ENCODE peak calls at places on chromosome 3, in eight cellular contexts. One of them, this sample, is unnamed.

GRCh38 chr3:129506272-129506742 is 22.1 kb upstream of the RHO start:
- DNase-seq in NCI-H2081: peak
- DNase-seq in COLO829: no peak
- DNase-seq in occipital lobe: peak
- DNase-seq in fibroblast of pulmonary artery: no peak
- DNase-seq in SW 1271: no peak
- DNase-seq in stimulated activated CD4-positive, alpha-beta T cell treated with anti-CD3 and anti-CD28 coated beads, Interleukin-4, amount 100 ng/mL, for 1 hour: no peak
- DNase-seq in HFF-Myc: no peak
- DNase-seq in this sample: no peak

GRCh38 chr3:108251844-108252243 is 29.6 kb upstream of the IFT57 start:
- DNase-seq in NCI-H2081: no peak
- DNase-seq in COLO829: no peak
- DNase-seq in occipital lobe: no peak
- DNase-seq in fibroblast of pulmonary artery: no peak
- DNase-seq in SW 1271: no peak
- DNase-seq in stimulated activated CD4-positive, alpha-beta T cell treated with anti-CD3 and anti-CD28 coated beads, Interleukin-4, amount 100 ng/mL, for 1 hour: no peak
- DNase-seq in HFF-Myc: no peak
- DNase-seq in this sample: no peak

GRCh38 chr3:42500909-42501308 is 1.5 kb upstream of the VIPR1 start:
- DNase-seq in NCI-H2081: no peak
- DNase-seq in COLO829: no peak
- DNase-seq in occipital lobe: no peak
- DNase-seq in fibroblast of pulmonary artery: no peak
- DNase-seq in SW 1271: no peak
- DNase-seq in stimulated activated CD4-positive, alpha-beta T cell treated with anti-CD3 and anti-CD28 coated beads, Interleukin-4, amount 100 ng/mL, for 1 hour: no peak
- DNase-seq in HFF-Myc: no peak
- DNase-seq in this sample: no peak

GRCh38 chr3:165359005-165359404 is 162.8 kb upstream of the SLITRK3 start:
- DNase-seq in NCI-H2081: no peak
- DNase-seq in COLO829: no peak
- DNase-seq in occipital lobe: no peak
- DNase-seq in fibroblast of pulmonary artery: no peak
- DNase-seq in SW 1271: no peak
- DNase-seq in stimulated activated CD4-positive, alpha-beta T cell treated with anti-CD3 and anti-CD28 coated beads, Interleukin-4, amount 100 ng/mL, for 1 hour: no peak
- DNase-seq in HFF-Myc: no peak
- DNase-seq in this sample: no peak

GRCh38 chr3:161489390-161489789 is 7.2 kb upstream of the OTOL1 start:
- DNase-seq in NCI-H2081: no peak
- DNase-seq in COLO829: no peak
- DNase-seq in occipital lobe: no peak
- DNase-seq in fibroblast of pulmonary artery: no peak
- DNase-seq in SW 1271: no peak
- DNase-seq in stimulated activated CD4-positive, alpha-beta T cell treated with anti-CD3 and anti-CD28 coated beads, Interleukin-4, amount 100 ng/mL, for 1 hour: no peak
- DNase-seq in HFF-Myc: no peak
- DNase-seq in this sample: no peak

GRCh38 chr3:48960841-48961413 is 29.1 kb upstream of the P4HTM start:
- DNase-seq in NCI-H2081: no peak
- DNase-seq in COLO829: no peak
- DNase-seq in occipital lobe: no peak
- DNase-seq in fibroblast of pulmonary artery: peak
- DNase-seq in SW 1271: no peak
- DNase-seq in stimulated activated CD4-positive, alpha-beta T cell treated with anti-CD3 and anti-CD28 coated beads, Interleukin-4, amount 100 ng/mL, for 1 hour: no peak
- DNase-seq in HFF-Myc: no peak
- DNase-seq in this sample: no peak

GRCh38 chr3:156600834-156601233 is 45.9 kb upstream of the SSR3 start:
- DNase-seq in NCI-H2081: no peak
- DNase-seq in COLO829: no peak
- DNase-seq in occipital lobe: no peak
- DNase-seq in fibroblast of pulmonary artery: no peak
- DNase-seq in SW 1271: no peak
- DNase-seq in stimulated activated CD4-positive, alpha-beta T cell treated with anti-CD3 and anti-CD28 coated beads, Interleukin-4, amount 100 ng/mL, for 1 hour: no peak
- DNase-seq in HFF-Myc: no peak
- DNase-seq in this sample: no peak

GRCh38 chr3:45513041-45513440 is 81.5 kb upstream of the LIMD1 start:
- DNase-seq in NCI-H2081: no peak
- DNase-seq in COLO829: no peak
- DNase-seq in occipital lobe: no peak
- DNase-seq in fibroblast of pulmonary artery: no peak
- DNase-seq in SW 1271: no peak
- DNase-seq in stimulated activated CD4-positive, alpha-beta T cell treated with anti-CD3 and anti-CD28 coated beads, Interleukin-4, amount 100 ng/mL, for 1 hour: no peak
- DNase-seq in HFF-Myc: no peak
- DNase-seq in this sample: no peak

GRCh38 chr3:194134231-194134756 is 1.7 kb upstream of the HES1 start:
- DNase-seq in NCI-H2081: peak
- DNase-seq in COLO829: peak
- DNase-seq in occipital lobe: peak
- DNase-seq in fibroblast of pulmonary artery: no peak
- DNase-seq in SW 1271: no peak
- DNase-seq in stimulated activated CD4-positive, alpha-beta T cell treated with anti-CD3 and anti-CD28 coated beads, Interleukin-4, amount 100 ng/mL, for 1 hour: peak
- DNase-seq in HFF-Myc: no peak
- DNase-seq in this sample: no peak

GRCh38 chr3:38270606-38271005 is 5.0 kb downstream of the SLC22A13 start:
- DNase-seq in NCI-H2081: no peak
- DNase-seq in COLO829: no peak
- DNase-seq in occipital lobe: no peak
- DNase-seq in fibroblast of pulmonary artery: no peak
- DNase-seq in SW 1271: no peak
- DNase-seq in stimulated activated CD4-positive, alpha-beta T cell treated with anti-CD3 and anti-CD28 coated beads, Interleukin-4, amount 100 ng/mL, for 1 hour: no peak
- DNase-seq in HFF-Myc: no peak
- DNase-seq in this sample: no peak

GRCh38 chr3:102510663-102511062 is 75.8 kb downstream of the ZPLD1 start:
- DNase-seq in NCI-H2081: peak
- DNase-seq in COLO829: no peak
- DNase-seq in occipital lobe: no peak
- DNase-seq in fibroblast of pulmonary artery: no peak
- DNase-seq in SW 1271: no peak
- DNase-seq in stimulated activated CD4-positive, alpha-beta T cell treated with anti-CD3 and anti-CD28 coated beads, Interleukin-4, amount 100 ng/mL, for 1 hour: no peak
- DNase-seq in HFF-Myc: no peak
- DNase-seq in this sample: peak

GRCh38 chr3:123093696-123094095 is 26.9 kb downstream of the PDIA5 start:
- DNase-seq in NCI-H2081: no peak
- DNase-seq in COLO829: no peak
- DNase-seq in occipital lobe: no peak
- DNase-seq in fibroblast of pulmonary artery: no peak
- DNase-seq in SW 1271: no peak
- DNase-seq in stimulated activated CD4-positive, alpha-beta T cell treated with anti-CD3 and anti-CD28 coated beads, Interleukin-4, amount 100 ng/mL, for 1 hour: no peak
- DNase-seq in HFF-Myc: no peak
- DNase-seq in this sample: no peak

GRCh38 chr3:119600732-119601131 is 3.0 kb downstream of the PLA1A start:
- DNase-seq in NCI-H2081: no peak
- DNase-seq in COLO829: no peak
- DNase-seq in occipital lobe: no peak
- DNase-seq in fibroblast of pulmonary artery: no peak
- DNase-seq in SW 1271: no peak
- DNase-seq in stimulated activated CD4-positive, alpha-beta T cell treated with anti-CD3 and anti-CD28 coated beads, Interleukin-4, amount 100 ng/mL, for 1 hour: peak
- DNase-seq in HFF-Myc: no peak
- DNase-seq in this sample: no peak

GRCh38 chr3:123440181-123440580 is 8.7 kb downstream of the ADCY5 start:
- DNase-seq in NCI-H2081: no peak
- DNase-seq in COLO829: no peak
- DNase-seq in occipital lobe: no peak
- DNase-seq in fibroblast of pulmonary artery: no peak
- DNase-seq in SW 1271: no peak
- DNase-seq in stimulated activated CD4-positive, alpha-beta T cell treated with anti-CD3 and anti-CD28 coated beads, Interleukin-4, amount 100 ng/mL, for 1 hour: no peak
- DNase-seq in HFF-Myc: no peak
- DNase-seq in this sample: no peak

GRCh38 chr3:99170867-99171517 is 269.5 kb upstream of the DCBLD2 start:
- DNase-seq in NCI-H2081: no peak
- DNase-seq in COLO829: no peak
- DNase-seq in occipital lobe: no peak
- DNase-seq in fibroblast of pulmonary artery: no peak
- DNase-seq in SW 1271: no peak
- DNase-seq in stimulated activated CD4-positive, alpha-beta T cell treated with anti-CD3 and anti-CD28 coated beads, Interleukin-4, amount 100 ng/mL, for 1 hour: no peak
- DNase-seq in HFF-Myc: no peak
- DNase-seq in this sample: no peak

GRCh38 chr3:161264771-161265343 is 43.7 kb downstream of the NMD3 start:
- DNase-seq in NCI-H2081: no peak
- DNase-seq in COLO829: no peak
- DNase-seq in occipital lobe: no peak
- DNase-seq in fibroblast of pulmonary artery: peak
- DNase-seq in SW 1271: no peak
- DNase-seq in stimulated activated CD4-positive, alpha-beta T cell treated with anti-CD3 and anti-CD28 coated beads, Interleukin-4, amount 100 ng/mL, for 1 hour: no peak
- DNase-seq in HFF-Myc: no peak
- DNase-seq in this sample: no peak

GRCh38 chr3:44111482-44111881 is 130.2 kb upstream of the TOPAZ1 start:
- DNase-seq in NCI-H2081: no peak
- DNase-seq in COLO829: no peak
- DNase-seq in occipital lobe: no peak
- DNase-seq in fibroblast of pulmonary artery: no peak
- DNase-seq in SW 1271: no peak
- DNase-seq in stimulated activated CD4-positive, alpha-beta T cell treated with anti-CD3 and anti-CD28 coated beads, Interleukin-4, amount 100 ng/mL, for 1 hour: no peak
- DNase-seq in HFF-Myc: no peak
- DNase-seq in this sample: no peak

GRCh38 chr3:58191361-58191991 is 19.3 kb downstream of the DNASE1L3 start:
- DNase-seq in NCI-H2081: no peak
- DNase-seq in COLO829: no peak
- DNase-seq in occipital lobe: no peak
- DNase-seq in fibroblast of pulmonary artery: no peak
- DNase-seq in SW 1271: no peak
- DNase-seq in stimulated activated CD4-positive, alpha-beta T cell treated with anti-CD3 and anti-CD28 coated beads, Interleukin-4, amount 100 ng/mL, for 1 hour: no peak
- DNase-seq in HFF-Myc: no peak
- DNase-seq in this sample: no peak

GRCh38 chr3:150238995-150239612 is 169.0 kb upstream of the TSC22D2 start:
- DNase-seq in NCI-H2081: peak
- DNase-seq in COLO829: no peak
- DNase-seq in occipital lobe: no peak
- DNase-seq in fibroblast of pulmonary artery: no peak
- DNase-seq in SW 1271: peak
- DNase-seq in stimulated activated CD4-positive, alpha-beta T cell treated with anti-CD3 and anti-CD28 coated beads, Interleukin-4, amount 100 ng/mL, for 1 hour: no peak
- DNase-seq in HFF-Myc: no peak
- DNase-seq in this sample: no peak

GRCh38 chr3:179268400-179269051 is 17.6 kb upstream of the KCNMB3 start:
- DNase-seq in NCI-H2081: no peak
- DNase-seq in COLO829: no peak
- DNase-seq in occipital lobe: no peak
- DNase-seq in fibroblast of pulmonary artery: no peak
- DNase-seq in SW 1271: no peak
- DNase-seq in stimulated activated CD4-positive, alpha-beta T cell treated with anti-CD3 and anti-CD28 coated beads, Interleukin-4, amount 100 ng/mL, for 1 hour: no peak
- DNase-seq in HFF-Myc: no peak
- DNase-seq in this sample: no peak

GRCh38 chr3:10142707-10143560 is 1.4 kb downstream of the VHL start:
- DNase-seq in NCI-H2081: peak
- DNase-seq in COLO829: no peak
- DNase-seq in occipital lobe: no peak
- DNase-seq in fibroblast of pulmonary artery: peak
- DNase-seq in SW 1271: peak
- DNase-seq in stimulated activated CD4-positive, alpha-beta T cell treated with anti-CD3 and anti-CD28 coated beads, Interleukin-4, amount 100 ng/mL, for 1 hour: no peak
- DNase-seq in HFF-Myc: no peak
- DNase-seq in this sample: no peak

GRCh38 chr3:73389104-73389809 is 235.5 kb downstream of the PDZRN3 start:
- DNase-seq in NCI-H2081: no peak
- DNase-seq in COLO829: no peak
- DNase-seq in occipital lobe: no peak
- DNase-seq in fibroblast of pulmonary artery: no peak
- DNase-seq in SW 1271: no peak
- DNase-seq in stimulated activated CD4-positive, alpha-beta T cell treated with anti-CD3 and anti-CD28 coated beads, Interleukin-4, amount 100 ng/mL, for 1 hour: no peak
- DNase-seq in HFF-Myc: no peak
- DNase-seq in this sample: no peak

GRCh38 chr3:186320862-186321568 is 41.0 kb downstream of the DGKG start:
- DNase-seq in NCI-H2081: no peak
- DNase-seq in COLO829: peak
- DNase-seq in occipital lobe: no peak
- DNase-seq in fibroblast of pulmonary artery: no peak
- DNase-seq in SW 1271: no peak
- DNase-seq in stimulated activated CD4-positive, alpha-beta T cell treated with anti-CD3 and anti-CD28 coated beads, Interleukin-4, amount 100 ng/mL, for 1 hour: no peak
- DNase-seq in HFF-Myc: no peak
- DNase-seq in this sample: peak

GRCh38 chr3:37630441-37630840 is 231.2 kb upstream of the CTDSPL start:
- DNase-seq in NCI-H2081: no peak
- DNase-seq in COLO829: no peak
- DNase-seq in occipital lobe: no peak
- DNase-seq in fibroblast of pulmonary artery: no peak
- DNase-seq in SW 1271: no peak
- DNase-seq in stimulated activated CD4-positive, alpha-beta T cell treated with anti-CD3 and anti-CD28 coated beads, Interleukin-4, amount 100 ng/mL, for 1 hour: no peak
- DNase-seq in HFF-Myc: no peak
- DNase-seq in this sample: no peak

GRCh38 chr3:38646630-38647029 is 2.9 kb downstream of the SCN5A start:
- DNase-seq in NCI-H2081: no peak
- DNase-seq in COLO829: peak
- DNase-seq in occipital lobe: no peak
- DNase-seq in fibroblast of pulmonary artery: peak
- DNase-seq in SW 1271: peak
- DNase-seq in stimulated activated CD4-positive, alpha-beta T cell treated with anti-CD3 and anti-CD28 coated beads, Interleukin-4, amount 100 ng/mL, for 1 hour: no peak
- DNase-seq in HFF-Myc: no peak
- DNase-seq in this sample: no peak

GRCh38 chr3:27105904-27106303 is 263.3 kb downstream of the NEK10 start:
- DNase-seq in NCI-H2081: no peak
- DNase-seq in COLO829: no peak
- DNase-seq in occipital lobe: no peak
- DNase-seq in fibroblast of pulmonary artery: no peak
- DNase-seq in SW 1271: no peak
- DNase-seq in stimulated activated CD4-positive, alpha-beta T cell treated with anti-CD3 and anti-CD28 coated beads, Interleukin-4, amount 100 ng/mL, for 1 hour: no peak
- DNase-seq in HFF-Myc: no peak
- DNase-seq in this sample: no peak

GRCh38 chr3:22269827-22270226 is 518.8 kb upstream of the ZNF385D start:
- DNase-seq in NCI-H2081: no peak
- DNase-seq in COLO829: no peak
- DNase-seq in occipital lobe: no peak
- DNase-seq in fibroblast of pulmonary artery: peak
- DNase-seq in SW 1271: no peak
- DNase-seq in stimulated activated CD4-positive, alpha-beta T cell treated with anti-CD3 and anti-CD28 coated beads, Interleukin-4, amount 100 ng/mL, for 1 hour: no peak
- DNase-seq in HFF-Myc: peak
- DNase-seq in this sample: no peak

GRCh38 chr3:179958759-179959158 is 78.0 kb downstream of the PEX5L start:
- DNase-seq in NCI-H2081: no peak
- DNase-seq in COLO829: no peak
- DNase-seq in occipital lobe: no peak
- DNase-seq in fibroblast of pulmonary artery: no peak
- DNase-seq in SW 1271: no peak
- DNase-seq in stimulated activated CD4-positive, alpha-beta T cell treated with anti-CD3 and anti-CD28 coated beads, Interleukin-4, amount 100 ng/mL, for 1 hour: no peak
- DNase-seq in HFF-Myc: no peak
- DNase-seq in this sample: no peak

GRCh38 chr3:172094621-172095557 is 55.5 kb downstream of the FNDC3B start:
- DNase-seq in NCI-H2081: no peak
- DNase-seq in COLO829: no peak
- DNase-seq in occipital lobe: no peak
- DNase-seq in fibroblast of pulmonary artery: no peak
- DNase-seq in SW 1271: peak
- DNase-seq in stimulated activated CD4-positive, alpha-beta T cell treated with anti-CD3 and anti-CD28 coated beads, Interleukin-4, amount 100 ng/mL, for 1 hour: no peak
- DNase-seq in HFF-Myc: no peak
- DNase-seq in this sample: no peak

GRCh38 chr3:58585005-58585786 is 8.0 kb upstream of the FAM107A start:
- DNase-seq in NCI-H2081: peak
- DNase-seq in COLO829: peak
- DNase-seq in occipital lobe: peak
- DNase-seq in fibroblast of pulmonary artery: peak
- DNase-seq in SW 1271: peak
- DNase-seq in stimulated activated CD4-positive, alpha-beta T cell treated with anti-CD3 and anti-CD28 coated beads, Interleukin-4, amount 100 ng/mL, for 1 hour: peak
- DNase-seq in HFF-Myc: peak
- DNase-seq in this sample: no peak

GRCh38 chr3:6697285-6697684 is 163.6 kb upstream of the GRM7 start:
- DNase-seq in NCI-H2081: no peak
- DNase-seq in COLO829: no peak
- DNase-seq in occipital lobe: no peak
- DNase-seq in fibroblast of pulmonary artery: no peak
- DNase-seq in SW 1271: no peak
- DNase-seq in stimulated activated CD4-positive, alpha-beta T cell treated with anti-CD3 and anti-CD28 coated beads, Interleukin-4, amount 100 ng/mL, for 1 hour: no peak
- DNase-seq in HFF-Myc: no peak
- DNase-seq in this sample: no peak

GRCh38 chr3:126315916-126316514 is 41.2 kb downstream of the KLF15 start:
- DNase-seq in NCI-H2081: no peak
- DNase-seq in COLO829: no peak
- DNase-seq in occipital lobe: no peak
- DNase-seq in fibroblast of pulmonary artery: no peak
- DNase-seq in SW 1271: no peak
- DNase-seq in stimulated activated CD4-positive, alpha-beta T cell treated with anti-CD3 and anti-CD28 coated beads, Interleukin-4, amount 100 ng/mL, for 1 hour: no peak
- DNase-seq in HFF-Myc: no peak
- DNase-seq in this sample: no peak

GRCh38 chr3:55333923-55334322 is 153.2 kb downstream of the WNT5A start:
- DNase-seq in NCI-H2081: no peak
- DNase-seq in COLO829: no peak
- DNase-seq in occipital lobe: no peak
- DNase-seq in fibroblast of pulmonary artery: peak
- DNase-seq in SW 1271: no peak
- DNase-seq in stimulated activated CD4-positive, alpha-beta T cell treated with anti-CD3 and anti-CD28 coated beads, Interleukin-4, amount 100 ng/mL, for 1 hour: no peak
- DNase-seq in HFF-Myc: no peak
- DNase-seq in this sample: no peak

GRCh38 chr3:89405145-89405544 is 297.7 kb downstream of the EPHA3 start:
- DNase-seq in NCI-H2081: no peak
- DNase-seq in COLO829: no peak
- DNase-seq in occipital lobe: no peak
- DNase-seq in fibroblast of pulmonary artery: no peak
- DNase-seq in SW 1271: no peak
- DNase-seq in stimulated activated CD4-positive, alpha-beta T cell treated with anti-CD3 and anti-CD28 coated beads, Interleukin-4, amount 100 ng/mL, for 1 hour: no peak
- DNase-seq in HFF-Myc: no peak
- DNase-seq in this sample: no peak